ENCODE peak calls at places on chromosomes 16 and 17, in ten cellular contexts. One of them, this sample, is unnamed.

GRCh38 chr17:49061524-49061943 is 64.3 kb downstream of the IGF2BP1 start:
- DNase-seq in activated CD4-positive, alpha-beta T cell treated with anti-CD3 and anti-CD28 coated beads for 1 hour: no peak
- DNase-seq in ovary: no peak
- DNase-seq in lung microvascular endothelial cell: no peak
- DNase-seq in C1 segment of cervical spinal cord: no peak
- DNase-seq in T-helper 9 cell: no peak
- DNase-seq in H9: no peak
- DNase-seq in sciatic nerve: no peak
- DNase-seq in left colon: no peak
- DNase-seq in right lobe of liver: no peak
- DNase-seq in this sample: no peak

GRCh38 chr16:82031116-82032084 is 3.7 kb upstream of the HSD17B2 start:
- DNase-seq in left colon: no peak
- DNase-seq in T-helper 9 cell: no peak
- DNase-seq in ovary: no peak
- DNase-seq in right lobe of liver: peak
- DNase-seq in sciatic nerve: no peak
- DNase-seq in H9: no peak
- DNase-seq in C1 segment of cervical spinal cord: no peak
- DNase-seq in lung microvascular endothelial cell: peak
- DNase-seq in activated CD4-positive, alpha-beta T cell treated with anti-CD3 and anti-CD28 coated beads for 1 hour: no peak
- DNase-seq in this sample: no peak

GRCh38 chr17:57648720-57649119 is 96.4 kb downstream of the CCDC182 start:
- DNase-seq in left colon: no peak
- DNase-seq in T-helper 9 cell: no peak
- DNase-seq in lung microvascular endothelial cell: no peak
- DNase-seq in C1 segment of cervical spinal cord: no peak
- DNase-seq in activated CD4-positive, alpha-beta T cell treated with anti-CD3 and anti-CD28 coated beads for 1 hour: no peak
- DNase-seq in ovary: no peak
- DNase-seq in H9: no peak
- DNase-seq in right lobe of liver: no peak
- DNase-seq in sciatic nerve: no peak
- DNase-seq in this sample: no peak

GRCh38 chr17:48160177-48160967 is 52.8 kb downstream of the SNX11 start:
- DNase-seq in H9: peak
- DNase-seq in lung microvascular endothelial cell: no peak
- DNase-seq in left colon: peak
- DNase-seq in ovary: no peak
- DNase-seq in activated CD4-positive, alpha-beta T cell treated with anti-CD3 and anti-CD28 coated beads for 1 hour: no peak
- DNase-seq in C1 segment of cervical spinal cord: no peak
- DNase-seq in right lobe of liver: peak
- DNase-seq in T-helper 9 cell: no peak
- DNase-seq in sciatic nerve: no peak
- DNase-seq in this sample: no peak

GRCh38 chr17:16486373-16487250 is 5.4 kb downstream of the LRRC75A start:
- DNase-seq in sciatic nerve: peak
- DNase-seq in C1 segment of cervical spinal cord: peak
- DNase-seq in ovary: peak
- DNase-seq in activated CD4-positive, alpha-beta T cell treated with anti-CD3 and anti-CD28 coated beads for 1 hour: no peak
- DNase-seq in left colon: peak
- DNase-seq in lung microvascular endothelial cell: peak
- DNase-seq in right lobe of liver: peak
- DNase-seq in H9: peak
- DNase-seq in T-helper 9 cell: no peak
- DNase-seq in this sample: no peak

GRCh38 chr17:47957591-47958490 is at the start of gene PRR15L:
- DNase-seq in H9: peak
- DNase-seq in left colon: peak
- DNase-seq in sciatic nerve: no peak
- DNase-seq in right lobe of liver: no peak
- DNase-seq in ovary: no peak
- DNase-seq in C1 segment of cervical spinal cord: no peak
- DNase-seq in T-helper 9 cell: no peak
- DNase-seq in lung microvascular endothelial cell: no peak
- DNase-seq in activated CD4-positive, alpha-beta T cell treated with anti-CD3 and anti-CD28 coated beads for 1 hour: no peak
- DNase-seq in this sample: no peak

GRCh38 chr17:3915642-3916012 is 638 bp downstream of the P2RX1 start:
- DNase-seq in left colon: no peak
- DNase-seq in T-helper 9 cell: no peak
- DNase-seq in H9: no peak
- DNase-seq in lung microvascular endothelial cell: no peak
- DNase-seq in activated CD4-positive, alpha-beta T cell treated with anti-CD3 and anti-CD28 coated beads for 1 hour: no peak
- DNase-seq in C1 segment of cervical spinal cord: no peak
- DNase-seq in sciatic nerve: no peak
- DNase-seq in right lobe of liver: no peak
- DNase-seq in ovary: no peak
- DNase-seq in this sample: no peak

GRCh38 chr17:68562736-68563135 is 38.4 kb downstream of the FAM20A start:
- DNase-seq in lung microvascular endothelial cell: no peak
- DNase-seq in right lobe of liver: no peak
- DNase-seq in ovary: no peak
- DNase-seq in sciatic nerve: no peak
- DNase-seq in T-helper 9 cell: no peak
- DNase-seq in left colon: no peak
- DNase-seq in H9: no peak
- DNase-seq in activated CD4-positive, alpha-beta T cell treated with anti-CD3 and anti-CD28 coated beads for 1 hour: no peak
- DNase-seq in C1 segment of cervical spinal cord: no peak
- DNase-seq in this sample: no peak

GRCh38 chr17:77506371-77506991 is 365.7 kb downstream of the SEC14L1 start:
- DNase-seq in activated CD4-positive, alpha-beta T cell treated with anti-CD3 and anti-CD28 coated beads for 1 hour: no peak
- DNase-seq in ovary: no peak
- DNase-seq in right lobe of liver: peak
- DNase-seq in C1 segment of cervical spinal cord: no peak
- DNase-seq in H9: no peak
- DNase-seq in left colon: no peak
- DNase-seq in lung microvascular endothelial cell: no peak
- DNase-seq in T-helper 9 cell: no peak
- DNase-seq in sciatic nerve: peak
- DNase-seq in this sample: no peak

GRCh38 chr17:1087381-1088241 is 90.7 kb downstream of the TIMM22 start:
- DNase-seq in activated CD4-positive, alpha-beta T cell treated with anti-CD3 and anti-CD28 coated beads for 1 hour: no peak
- DNase-seq in H9: peak
- DNase-seq in lung microvascular endothelial cell: peak
- DNase-seq in sciatic nerve: peak
- DNase-seq in ovary: peak
- DNase-seq in right lobe of liver: peak
- DNase-seq in left colon: peak
- DNase-seq in T-helper 9 cell: no peak
- DNase-seq in C1 segment of cervical spinal cord: peak
- DNase-seq in this sample: no peak

GRCh38 chr17:40563371-40564052 is 1.8 kb downstream of the CCR7 start:
- DNase-seq in ovary: no peak
- DNase-seq in T-helper 9 cell: no peak
- DNase-seq in left colon: no peak
- DNase-seq in H9: peak
- DNase-seq in C1 segment of cervical spinal cord: no peak
- DNase-seq in right lobe of liver: no peak
- DNase-seq in lung microvascular endothelial cell: no peak
- DNase-seq in activated CD4-positive, alpha-beta T cell treated with anti-CD3 and anti-CD28 coated beads for 1 hour: no peak
- DNase-seq in sciatic nerve: no peak
- DNase-seq in this sample: no peak

GRCh38 chr17:2050246-2050866 is 4.5 kb upstream of the HIC1 start:
- DNase-seq in C1 segment of cervical spinal cord: peak
- DNase-seq in left colon: peak
- DNase-seq in sciatic nerve: peak
- DNase-seq in H9: peak
- DNase-seq in activated CD4-positive, alpha-beta T cell treated with anti-CD3 and anti-CD28 coated beads for 1 hour: peak
- DNase-seq in right lobe of liver: peak
- DNase-seq in T-helper 9 cell: peak
- DNase-seq in lung microvascular endothelial cell: peak
- DNase-seq in ovary: peak
- DNase-seq in this sample: peak

GRCh38 chr16:53708490-53708889 is 4.5 kb downstream of the FTO start:
- DNase-seq in H9: no peak
- DNase-seq in left colon: no peak
- DNase-seq in T-helper 9 cell: no peak
- DNase-seq in C1 segment of cervical spinal cord: no peak
- DNase-seq in lung microvascular endothelial cell: no peak
- DNase-seq in sciatic nerve: no peak
- DNase-seq in right lobe of liver: no peak
- DNase-seq in activated CD4-positive, alpha-beta T cell treated with anti-CD3 and anti-CD28 coated beads for 1 hour: no peak
- DNase-seq in ovary: no peak
- DNase-seq in this sample: no peak

GRCh38 chr17:39653662-39654331 is 11.4 kb upstream of the TCAP start:
- DNase-seq in activated CD4-positive, alpha-beta T cell treated with anti-CD3 and anti-CD28 coated beads for 1 hour: peak
- DNase-seq in sciatic nerve: peak
- DNase-seq in ovary: peak
- DNase-seq in right lobe of liver: peak
- DNase-seq in lung microvascular endothelial cell: peak
- DNase-seq in left colon: peak
- DNase-seq in H9: peak
- DNase-seq in C1 segment of cervical spinal cord: peak
- DNase-seq in T-helper 9 cell: peak
- DNase-seq in this sample: peak

GRCh38 chr17:48016112-48016511 is 21.5 kb downstream of the COPZ2 start:
- DNase-seq in sciatic nerve: no peak
- DNase-seq in T-helper 9 cell: no peak
- DNase-seq in left colon: no peak
- DNase-seq in right lobe of liver: no peak
- DNase-seq in activated CD4-positive, alpha-beta T cell treated with anti-CD3 and anti-CD28 coated beads for 1 hour: no peak
- DNase-seq in lung microvascular endothelial cell: no peak
- DNase-seq in H9: no peak
- DNase-seq in ovary: no peak
- DNase-seq in C1 segment of cervical spinal cord: no peak
- DNase-seq in this sample: no peak

This sample was measured in DND-41.